ENCODE peak calls at places on chromosomes 2 and 18, in ten cellular contexts. P is AG09319; F is dermis blood vessel endothelial cell; J is ovary; K is AG10803; M is Right ventricle myocardium superior; H is NCI-H2171; G is activated T-helper 1 cell treated with anti-CD3 and anti-CD28 coated beads, Interleukin-2, amount 50 U/mL, for 16 hours; B is T-cell; W is Calu3. D is an unnamed sample.
A peak's percentile ranks its signal among the peaks of the same experiment; 100 is the strongest.

GRCh38 chr2:103887625-103888024 is 966.3 kb upstream of the POU3F3 start:
- DNase-seq in P (no peak), F (no peak), J (no peak), K (no peak), M (no peak), H (no peak), G (no peak), B (no peak), W (no peak), D (no peak)

GRCh38 chr2:147382322-147382948 is 462.4 kb upstream of the ACVR2A start:
- DNase-seq in P (no peak), F (no peak), J (no peak), K (no peak), M (no peak), H (peak; percentile 74), G (no peak), B (no peak), W (no peak), D (no peak)

GRCh38 chr2:188813846-188814245 is 160.3 kb upstream of the COL3A1 start:
- DNase-seq in P (no peak), F (no peak), J (no peak), K (peak; percentile 55), M (no peak), H (no peak), G (no peak), B (no peak), W (no peak), D (no peak)

GRCh38 chr2:191846787-191847620 is at the start of gene CAVIN2:
- DNase-seq in P (peak; percentile 59), F (peak; percentile 99), J (peak; percentile 68), K (peak; percentile 86), M (peak; percentile 71), H (no peak), G (no peak), B (no peak), W (peak; percentile 15), D (peak; percentile 84)

GRCh38 chr2:6418316-6418715 is 447.4 kb downstream of the CMPK2 start:
- DNase-seq in P (no peak), F (no peak), J (no peak), K (no peak), M (no peak), H (no peak), G (no peak), B (no peak), W (no peak), D (no peak)

GRCh38 chr2:225112362-225113111 is 70.3 kb upstream of the DOCK10 start:
- DNase-seq in P (no peak), F (no peak), J (no peak), K (no peak), M (peak; percentile 37), H (no peak), G (no peak), B (no peak), W (no peak), D (peak; percentile 50)

GRCh38 chr2:74567862-74568261 is 13.3 kb downstream of the DOK1 start:
- DNase-seq in P (peak; percentile 65), F (no peak), J (no peak), K (peak; percentile 97), M (no peak), H (no peak), G (no peak), B (no peak), W (no peak), D (no peak)

GRCh38 chr2:2904721-2905340 is 472.8 kb downstream of the EIPR1 start:
- DNase-seq in P (no peak), F (no peak), J (no peak), K (no peak), M (no peak), H (no peak), G (no peak), B (no peak), W (no peak), D (no peak)

GRCh38 chr18:38359258-38359657 is 793.7 kb upstream of the CELF4 start:
- DNase-seq in P (no peak), F (no peak), J (no peak), K (no peak), M (no peak), H (no peak), G (no peak), B (no peak), W (no peak), D (no peak)